ENCODE peak calls at places on chromosomes 16 and 17, in six cellular contexts. D, I, J, A, O and M are unnamed samples.

GRCh38 chr17:55730380-55730779 is 7.7 kb upstream of the TMEM100 start:
- DNase-seq in J (no peak), I (no peak), D (no peak), A (no peak), O (no peak), M (no peak)

GRCh38 chr17:42116705-42117396 is 4.3 kb downstream of the KAT2A start:
- DNase-seq in D (peak), A (peak), J (peak), I (peak), O (peak), M (peak)

GRCh38 chr16:4685776-4686496 is 7.4 kb upstream of the NUDT16L1 start:
- DNase-seq in D (no peak), O (no peak), A (no peak), J (no peak), I (no peak), M (no peak)

GRCh38 chr16:49441366-49441780 is 67.8 kb downstream of the C16orf78 start:
- DNase-seq in I (no peak), O (no peak), D (peak), A (no peak), J (peak), M (no peak)

GRCh38 chr16:53773150-53773846 is 69.3 kb downstream of the FTO start:
- DNase-seq in J (peak), D (peak), I (no peak), A (peak), O (no peak), M (no peak)

GRCh38 chr17:81681672-81682071 is 1.9 kb downstream of the ARL16 start:
- DNase-seq in I (no peak), A (peak), J (no peak), D (no peak), O (no peak), M (no peak)

GRCh38 chr17:50183439-50184001 is 17.7 kb downstream of the SGCA start:
- DNase-seq in A (no peak), O (no peak), J (no peak), I (no peak), D (peak), M (no peak)

GRCh38 chr16:84266451-84266850 is 26.6 kb upstream of the KCNG4 start:
- DNase-seq in O (peak), J (peak), D (peak), A (peak), I (no peak), M (no peak)

GRCh38 chr17:32755045-32755805 is 121.7 kb downstream of the MYO1D start:
- DNase-seq in I (no peak), A (peak), D (peak), J (no peak), O (no peak), M (no peak)